ENCODE peak calls at places on chromosome 11, in eight cellular contexts. L is lower lobe of right lung, K is uterus, E is fibroblast of the aortic adventitia, H is fibroblast of mammary gland, U is GM12865, A is Panc1, G is neural progenitor cell. Z is an unnamed sample.
A peak's percentile ranks its signal among the peaks of the same experiment; 100 is the strongest.

GRCh38 chr11:106706355-106706754 is 311.9 kb downstream of the GUCY1A2 start:
- DNase-seq in E (no peak), H (peak; percentile 69), A (peak; percentile 79), L (no peak), G (no peak), U (no peak), K (no peak), Z (peak; percentile 43)

GRCh38 chr11:73761403-73761945 is 600 bp upstream of the RAB6A start:
- DNase-seq in L (peak; percentile 53), H (no peak), E (no peak), G (no peak), U (no peak), A (no peak), K (no peak), Z (no peak)

GRCh38 chr11:113957016-113957415 is 17.9 kb upstream of the HTR3A start:
- DNase-seq in K (no peak), G (peak; percentile 39), L (no peak), E (no peak), A (no peak), U (no peak), H (no peak), Z (no peak)

GRCh38 chr11:45089845-45090499 is 56.5 kb upstream of the PRDM11 start:
- DNase-seq in K (no peak), E (peak; percentile 60), G (peak; percentile 63), H (peak; percentile 66), A (no peak), L (no peak), U (no peak), Z (peak; percentile 68)

GRCh38 chr11:420911-421321 is 6.1 kb upstream of the SIGIRR start:
- DNase-seq in U (no peak), A (no peak), H (no peak), L (peak; percentile 47), K (no peak), E (no peak), G (no peak), Z (no peak)

GRCh38 chr11:85307381-85307780 is 319.8 kb downstream of the DLG2 start:
- DNase-seq in A (no peak), L (no peak), H (peak; percentile 58), K (no peak), G (no peak), E (no peak), U (no peak), Z (no peak)

GRCh38 chr11:17594686-17595192 is 47.7 kb downstream of the OTOG start:
- DNase-seq in L (no peak), U (no peak), A (no peak), E (no peak), H (no peak), K (no peak), G (no peak), Z (no peak)

GRCh38 chr11:14974723-14975587 is 2.8 kb upstream of the CALCA start:
- DNase-seq in H (peak; percentile 47), L (no peak), A (peak; percentile 20), G (peak; percentile 84), K (no peak), E (peak; percentile 49), U (peak; percentile 52), Z (peak; percentile 57)

GRCh38 chr11:119207300-119207570 is 1.1 kb downstream of the CBL start:
- DNase-seq in E (peak; percentile 42), H (no peak), G (no peak), A (no peak), L (no peak), U (peak; percentile 22), K (no peak), Z (peak; percentile 20)

GRCh38 chr11:27231519-27231918 is 131.5 kb downstream of the CCDC34 start:
- DNase-seq in K (no peak), L (no peak), H (no peak), U (no peak), G (peak; percentile 32), E (no peak), A (no peak), Z (no peak)

GRCh38 chr11:64385953-64386704 is 27.2 kb downstream of the RPS6KA4 start:
- DNase-seq in K (no peak), G (no peak), A (peak; percentile 25), E (peak; percentile 11), U (no peak), H (peak; percentile 14), L (no peak), Z (no peak)

GRCh38 chr11:129815596-129816461 is at the start of gene TMEM45B:
- DNase-seq in A (no peak), L (peak; percentile 76), E (no peak), H (no peak), G (peak; percentile 56), K (no peak), U (no peak), Z (no peak)

GRCh38 chr11:9760180-9760550 is 96.3 kb downstream of the SWAP70 start:
- DNase-seq in G (no peak), K (peak; percentile 94), U (no peak), E (peak; percentile 97), L (peak; percentile 65), H (peak; percentile 97), A (no peak), Z (peak; percentile 97)

GRCh38 chr11:119795231-119795630 is 66.2 kb upstream of the NECTIN1 start:
- DNase-seq in A (no peak), G (no peak), U (no peak), K (no peak), H (peak; percentile 98), E (peak; percentile 77), L (no peak), Z (peak; percentile 52)

GRCh38 chr11:61918251-61919112 is 1.1 kb upstream of the RAB3IL1 start:
- DNase-seq in U (no peak), G (no peak), E (peak; percentile 58), K (peak; percentile 67), L (no peak), H (peak; percentile 37), A (no peak), Z (no peak)

DNA sequence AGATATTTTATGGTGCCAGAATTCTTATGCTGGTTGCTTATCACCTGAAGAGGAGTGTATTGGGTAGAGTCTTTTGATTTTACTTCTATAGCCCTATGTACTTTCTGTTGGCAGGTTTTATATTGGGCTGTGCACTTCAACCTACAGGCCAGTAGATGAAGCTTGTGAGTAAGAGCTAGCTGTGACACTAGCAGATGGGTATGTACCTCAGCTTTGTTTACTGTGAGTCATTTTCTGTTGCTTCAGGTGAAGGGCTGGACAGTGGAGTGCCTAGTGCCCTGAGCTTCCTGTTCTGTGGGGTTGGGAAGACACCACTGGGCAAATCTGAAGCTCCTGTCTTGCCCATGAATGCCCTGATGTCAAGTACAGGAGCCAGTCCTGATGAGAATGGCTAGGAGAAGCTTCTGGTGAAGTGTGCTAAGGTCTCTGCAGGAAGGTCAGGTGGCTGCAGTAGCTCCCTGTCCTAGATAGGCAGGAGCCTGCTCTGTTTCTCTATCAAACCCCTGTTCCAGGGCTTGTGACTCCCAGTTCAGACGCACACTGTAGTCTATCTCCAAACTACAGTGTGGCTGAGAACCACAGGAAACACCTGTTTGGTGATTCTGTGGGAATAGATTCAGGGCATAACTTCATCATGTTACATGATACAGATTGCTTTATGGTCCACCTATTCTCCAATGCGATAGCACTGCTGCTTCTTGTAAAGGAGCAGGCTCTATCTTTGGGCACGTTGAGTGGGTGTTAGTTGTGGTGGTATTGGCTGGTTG is 755.7 kb downstream of the KCNA4 start:
- DNase-seq in H (peak; percentile 19), G (no peak), K (no peak), L (no peak), A (peak; percentile 59), U (no peak), E (peak; percentile 22), Z (no peak)
- TF ChIP-seq CTCF in H (no peak), G (no peak), K (no peak), L (no peak), A (no peak), U (no peak), E (no peak), Z (peak; percentile 26)

DNA sequence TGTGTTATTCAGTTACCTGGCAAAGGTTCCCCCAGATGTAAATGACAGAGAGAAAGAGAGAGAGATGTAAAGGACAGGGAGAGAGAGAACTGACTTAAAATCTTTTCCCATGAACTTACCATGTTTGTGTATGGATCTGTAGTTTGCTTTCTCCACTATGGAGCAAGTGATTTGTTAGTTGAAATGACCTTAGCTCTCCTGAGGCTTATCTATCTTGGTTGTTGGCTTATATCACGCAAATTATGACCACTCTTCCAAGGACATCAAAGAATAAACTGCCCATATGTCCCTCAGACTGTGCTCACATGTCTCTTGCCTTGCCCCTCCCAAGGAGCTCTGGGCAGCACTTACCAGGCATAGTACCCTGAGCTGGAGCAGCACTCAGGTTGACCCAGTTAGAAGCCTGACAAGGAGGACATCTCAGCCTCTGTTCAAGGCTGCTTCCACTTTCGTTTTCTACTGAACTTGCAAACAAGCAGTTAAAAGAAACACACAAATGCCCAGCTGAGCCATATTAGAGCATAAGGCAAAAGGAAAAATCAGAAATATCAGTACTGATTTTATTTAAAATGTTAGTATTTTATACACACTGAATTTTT is 95.2 kb upstream of the RCN1 start:
- DNase-seq in L (no peak), U (peak; percentile 75), G (no peak), E (peak; percentile 30), A (no peak), H (no peak), K (no peak), Z (peak; percentile 13)
- H3K4me3 ChIP-seq in L (no peak overlapping the region), U (peak overlapping the region; percentile 33), G (no peak overlapping the region), E (peak overlapping the region; percentile 29), A (peak overlapping the region; percentile 38), H (no peak overlapping the region), K (no peak overlapping the region), Z (no peak overlapping the region)

GRCh38 chr11:1458340-1459218 is 28.0 kb downstream of the MOB2 start:
- DNase-seq in A (no peak), H (peak; percentile 22), L (peak; percentile 85), U (no peak), K (peak; percentile 84), G (peak; percentile 70), E (no peak), Z (peak; percentile 53)
- TF ChIP-seq CTCF in A (peak; percentile 89), H (peak; percentile 32), L (peak; percentile 18), U (no peak), K (peak; percentile 39), G (peak; percentile 26), E (peak; percentile 26), Z (peak; percentile 32)

GRCh38 chr11:18792066-18792591 is 531 bp upstream of the PTPN5 start:
- DNase-seq in A (no peak), K (no peak), L (no peak), G (no peak), H (no peak), E (no peak), U (no peak), Z (no peak)

GRCh38 chr11:18791175-18792065 is at the start of gene PTPN5:
- DNase-seq in H (no peak), K (no peak), A (no peak), E (no peak), G (peak; percentile 83), L (no peak), U (no peak), Z (peak; percentile 5)

GRCh38 chr11:18790820-18791174 is 801 bp downstream of the PTPN5 start:
- DNase-seq in G (no peak), A (no peak), E (no peak), U (no peak), H (no peak), L (no peak), K (no peak), Z (no peak)

GRCh38 chr11:18794956-18795355 is 3.4 kb upstream of the PTPN5 start:
- DNase-seq in E (no peak), A (no peak), U (no peak), G (no peak), K (no peak), L (no peak), H (no peak), Z (no peak)

DNA sequence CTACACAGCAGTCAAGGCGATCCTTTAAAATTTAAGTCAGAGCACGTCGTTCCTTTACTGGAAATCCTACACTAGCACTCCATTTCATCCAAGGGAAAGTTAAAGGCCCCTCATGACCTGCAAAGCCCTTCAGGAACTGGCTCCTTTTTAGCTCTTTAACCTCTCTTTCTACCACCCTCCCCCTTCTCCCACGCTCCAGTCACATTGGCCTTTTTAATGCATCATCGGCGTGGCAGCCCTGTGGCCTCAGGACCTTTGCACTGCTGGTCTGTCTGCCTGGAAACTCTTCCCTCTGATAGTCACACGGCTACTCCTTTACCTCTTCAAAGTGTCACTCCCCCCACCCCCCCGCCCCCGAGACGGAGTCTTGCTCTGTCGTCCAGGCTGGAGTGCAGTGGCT is 1.2 kb upstream of the PTPN5 start:
- DNase-seq in A (no peak), K (no peak), H (no peak), U (no peak), G (no peak), E (no peak), L (no peak), Z (no peak)
- H3K4me3 ChIP-seq in A (no peak overlapping the region), K (no peak overlapping the region), H (no peak overlapping the region), U (no peak overlapping the region), G (peak overlapping the region; percentile 69), E (no peak overlapping the region), L (no peak overlapping the region), Z (no peak overlapping the region)

Z was measured in cardiac fibroblast.